ENCODE peak calls at places on chromosome 10, in eight cellular contexts. J is A549, T is SK-N-SH, C is H1, H is K562, Q is WTC11, P is GM12878, Y is HepG2. V is an unnamed sample.

GRCh38 chr10:74589226-74589673 is 237.2 kb upstream of the KAT6B start:
- DNase-seq in C (no peak), H (peak), Q (no peak), J (peak), T (peak), P (peak), Y (no peak), V (peak)

GRCh38 chr10:15897282-15897681 is 37.0 kb upstream of the MINDY3 start:
- DNase-seq in T (no peak), C (no peak), J (no peak), H (no peak), Q (no peak), Y (no peak), P (no peak), V (peak)

GRCh38 chr10:44325878-44326277 is 59.0 kb downstream of the CXCL12 start:
- DNase-seq in H (no peak), T (no peak), J (no peak), P (no peak), C (peak), Q (no peak), Y (no peak), V (no peak)

GRCh38 chr10:77360121-77360520 is 277.5 kb downstream of the KCNMA1 start:
- DNase-seq in Q (no peak), P (no peak), Y (no peak), T (no peak), C (no peak), H (no peak), J (no peak), V (peak)

GRCh38 chr10:130487562-130487961 is 351.4 kb downstream of the GLRX3 start:
- DNase-seq in P (no peak), Q (no peak), Y (no peak), H (no peak), C (no peak), T (no peak), J (no peak), V (no peak)

GRCh38 chr10:80158598-80159127 is 26.1 kb downstream of the PLAC9 start:
- DNase-seq in P (no peak), Y (no peak), H (peak), T (peak), C (no peak), J (peak), Q (no peak), V (peak)

GRCh38 chr10:47451275-47451997 is 32.5 kb downstream of the ANXA8 start:
- DNase-seq in H (no peak), C (no peak), P (no peak), T (no peak), Q (no peak), Y (no peak), J (no peak), V (no peak)

GRCh38 chr10:44280615-44281014 is 104.3 kb downstream of the CXCL12 start:
- DNase-seq in J (no peak), T (no peak), Q (no peak), Y (no peak), C (no peak), P (no peak), H (no peak), V (no peak)

GRCh38 chr10:103055105-103055504 is 137.0 kb downstream of the CNNM2 start:
- DNase-seq in H (no peak), Y (no peak), P (no peak), J (no peak), C (no peak), T (no peak), Q (no peak), V (peak)
- TF ChIP-seq USF2 in H (no peak), Y (no peak), P (no peak), J (no peak), C (no peak), T (no peak), Q (no peak), V (no peak)

DNA sequence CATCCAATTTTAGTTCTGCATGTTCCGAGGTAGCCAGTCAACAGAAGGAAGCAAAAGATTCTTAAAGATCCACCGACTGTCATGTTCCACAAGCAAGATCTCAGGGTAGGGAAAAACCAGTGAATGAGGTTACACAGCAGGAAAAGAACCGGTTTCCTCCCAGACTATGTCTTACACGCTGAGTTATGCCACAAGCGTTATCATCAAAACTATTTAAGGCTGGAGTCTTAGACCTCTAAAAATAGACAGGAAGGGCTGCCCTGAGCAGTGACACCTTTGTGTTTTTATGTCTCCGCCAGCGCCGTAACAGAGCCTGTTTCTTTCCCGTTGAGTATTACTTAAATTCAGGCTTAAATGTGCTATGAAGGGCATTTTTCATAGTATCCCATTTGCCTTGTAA is 48.3 kb downstream of the PROSER2 start:
- DNase-seq in T (no peak), J (no peak), Q (no peak), P (no peak), Y (no peak), C (no peak), H (peak), V (peak)
- TF ChIP-seq USF2 in T (no peak), J (no peak), Q (no peak), P (no peak), Y (no peak), C (no peak), H (no peak), V (no peak)

GRCh38 chr10:52229271-52229931 is 84.7 kb upstream of the DKK1 start:
- DNase-seq in Q (no peak), C (no peak), J (no peak), P (no peak), Y (no peak), T (no peak), H (no peak), V (peak)
- TF ChIP-seq USF2 in Q (no peak), C (no peak), J (no peak), P (no peak), Y (no peak), T (no peak), H (no peak), V (no peak)

DNA sequence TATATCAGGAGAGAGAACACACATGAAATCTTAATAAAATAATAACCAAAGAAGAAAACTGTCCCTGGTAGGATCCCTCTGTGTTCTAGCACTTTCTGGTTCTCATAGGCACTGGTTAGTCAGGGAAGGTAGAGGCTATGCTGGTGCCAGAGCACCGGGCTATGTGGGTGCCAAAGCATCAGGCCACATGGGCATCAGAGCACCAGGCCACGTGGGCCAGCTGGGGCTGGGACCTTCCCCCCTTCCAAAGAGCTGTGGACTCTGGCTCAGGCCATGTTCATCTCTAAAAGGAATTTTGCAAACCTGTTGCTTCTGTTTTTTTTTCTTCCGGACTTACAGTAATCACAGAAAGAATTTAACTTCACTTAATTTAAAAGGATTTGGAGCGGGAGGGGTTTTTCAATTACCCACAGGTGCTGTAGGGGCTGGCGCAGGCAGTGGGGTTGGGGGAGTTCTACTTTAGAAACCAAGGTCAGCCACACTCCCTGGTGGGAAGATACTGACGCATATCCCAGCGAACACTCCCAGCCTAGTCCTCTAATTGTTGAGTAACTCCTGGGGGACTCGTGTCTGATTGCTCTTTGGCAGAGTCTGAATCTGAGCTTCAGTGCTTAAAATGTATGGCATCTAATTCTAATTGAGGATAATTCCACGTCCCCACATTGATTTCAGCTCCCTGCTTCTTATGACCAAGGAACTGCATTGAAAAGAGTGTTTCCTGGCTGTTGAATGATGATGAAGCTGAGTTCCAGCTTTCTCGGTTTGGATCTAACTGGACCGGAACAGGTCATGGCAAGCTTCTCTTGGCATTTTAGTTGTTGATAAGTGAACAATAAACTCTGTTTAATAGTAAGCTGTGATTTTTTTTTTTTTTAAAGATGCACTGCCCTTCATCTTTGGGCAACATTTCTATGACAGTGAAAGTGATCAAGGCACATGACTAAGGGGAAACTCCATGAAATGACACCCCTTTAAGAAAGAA is 110.7 kb upstream of the FZD8 start:
- DNase-seq in Y (no peak), C (no peak), Q (no peak), P (no peak), T (no peak), H (no peak), J (no peak), V (no peak)
- TF ChIP-seq USF2 in Y (no peak), C (no peak), Q (no peak), P (no peak), T (no peak), H (no peak), J (no peak), V (no peak)